ENCODE peak calls at places on chromosomes 16 and 17, in nine cellular contexts. A is heart right ventricle, I is heart left ventricle, L is adrenal gland, R is IMR-90, F is AG04450, E is tibial artery, G is endodermal cell, J is A549. W is an unnamed sample. For H3K9me3, the result is how much of the 10 kb centered on the place peaks cover.

GRCh38 chr17:80750263-80750662 is 205.6 kb downstream of the RPTOR start:
- DNase-seq in A (no peak), I (no peak), L (no peak), R (no peak), F (no peak), E (no peak), G (no peak), J (no peak), W (no peak)

GRCh38 chr16:57289391-57290257 is 5.2 kb upstream of the PLLP start:
- DNase-seq in A (no peak), I (no peak), L (no peak), R (no peak), F (no peak), E (no peak), G (no peak), J (no peak), W (peak)

GRCh38 chr16:85309656-85310587 is 197.7 kb upstream of the CIBAR2 start:
- DNase-seq in A (no peak), I (peak), L (peak), R (no peak), F (no peak), E (peak), G (peak), J (no peak), W (peak)

GRCh38 chr17:81342700-81343070 is 47.6 kb upstream of the SLC38A10 start:
- DNase-seq in A (no peak), I (no peak), L (no peak), R (no peak), F (no peak), E (no peak), G (no peak), J (no peak), W (no peak)

GRCh38 chr16:15509593-15510520 is 75.5 kb downstream of the BMERB1 start:
- DNase-seq in A (no peak), I (no peak), L (no peak), R (peak), F (no peak), E (no peak), G (peak), J (peak), W (peak)

GRCh38 chr16:726438-727290 is at the start of the genes CCDC78 and HAGHL:
- DNase-seq in A (peak), I (peak), L (no peak), R (peak), F (no peak), E (no peak), G (peak), J (no peak), W (peak)

GRCh38 chr17:42484304-42484703 is 25.6 kb downstream of the ATP6V0A1 start:
- DNase-seq in A (no peak), I (no peak), L (peak), R (no peak), F (no peak), E (no peak), G (no peak), J (no peak), W (no peak)

GRCh38 chr16:4021070-4021779 is 95.0 kb downstream of the ADCY9 start:
- DNase-seq in A (no peak), I (no peak), L (no peak), R (no peak), F (no peak), E (no peak), G (no peak), J (peak), W (no peak)

GRCh38 chr17:41692722-41693521 is 4.2 kb downstream of the EIF1 start:
- DNase-seq in A (no peak), I (no peak), L (no peak), R (peak), F (no peak), E (no peak), G (peak), J (peak), W (no peak)

GRCh38 chr16:3282103-3282746 is 1.1 kb upstream of the ZNF263 start:
- DNase-seq in A (no peak), I (no peak), L (no peak), R (peak), F (no peak), E (peak), G (peak), J (no peak), W (peak)

GRCh38 chr16:22189473-22190168 is 16.5 kb upstream of the EEF2K start:
- DNase-seq in A (peak), I (peak), L (peak), R (peak), F (no peak), E (peak), G (peak), J (no peak), W (peak)

GRCh38 chr17:55606431-55606830 is 95.2 kb upstream of the SMIM36 start:
- DNase-seq in A (no peak), I (no peak), L (no peak), R (no peak), F (no peak), E (no peak), G (no peak), J (no peak), W (peak)

DNA sequence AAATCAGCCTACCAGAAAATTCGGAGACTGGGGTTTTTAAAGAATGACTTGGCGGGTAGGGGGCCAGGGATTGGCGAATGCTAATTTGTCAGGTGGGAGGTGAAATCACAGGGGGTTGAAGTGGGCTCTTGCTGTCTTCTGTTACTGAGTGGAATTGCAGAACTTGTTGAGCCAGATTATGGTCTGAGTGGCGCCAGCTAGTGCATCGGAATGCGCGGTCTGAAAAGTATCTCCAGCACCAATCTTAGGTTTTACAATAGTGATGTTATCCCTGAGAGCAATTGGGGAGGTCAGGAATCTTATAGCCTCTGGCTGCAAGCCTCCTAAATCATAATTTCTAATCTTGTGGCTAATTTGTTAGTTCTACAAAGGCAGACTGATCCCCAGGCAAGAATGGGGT is 762 bp upstream of the RBL2 start:
- DNase-seq in A (no peak), I (no peak), L (no peak), R (no peak), F (no peak), E (no peak), G (no peak), J (no peak), W (peak)
- H3K4me3 ChIP-seq in A (no peak), I (peak), L (no peak), R (no peak), F (no peak), E (peak), G (peak), J (peak), W (peak)

DNA sequence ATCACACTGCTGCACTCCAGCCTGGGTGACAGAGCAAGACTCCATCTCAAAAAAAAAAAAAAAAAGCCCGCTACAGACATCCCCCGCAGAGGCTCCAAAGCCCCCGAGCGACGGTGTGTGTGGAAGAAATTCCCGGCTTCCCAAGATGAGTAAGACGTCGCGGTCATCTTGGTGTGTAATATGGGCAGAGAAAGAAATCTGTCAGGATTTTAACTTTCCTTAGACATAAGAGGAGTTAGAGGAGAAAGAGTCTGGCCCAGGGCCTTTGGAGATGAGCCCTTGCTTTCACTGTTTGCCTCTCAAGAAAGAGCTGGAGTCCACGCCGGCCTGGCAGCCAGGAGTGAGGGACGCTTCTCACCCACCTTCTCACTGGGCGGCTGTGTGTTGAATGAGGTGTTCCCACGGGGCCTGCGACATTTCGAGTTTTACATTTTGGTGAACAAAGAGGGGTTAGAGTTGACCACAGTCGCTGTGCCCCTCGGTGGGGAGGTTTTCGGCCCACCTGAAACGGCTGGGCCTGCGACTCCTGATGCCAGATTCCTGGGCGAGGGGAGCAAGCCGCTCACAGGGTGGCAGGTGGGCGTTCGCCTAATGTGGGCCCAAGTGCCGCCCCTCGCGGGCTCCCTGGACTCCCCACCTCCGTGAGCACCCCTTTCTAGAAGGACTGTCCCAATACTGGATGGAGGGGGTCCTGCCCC is 17.9 kb downstream of the C1QTNF1 start:
- DNase-seq in A (no peak), I (no peak), L (no peak), R (peak), F (no peak), E (no peak), G (no peak), J (no peak), W (no peak)
- H3K27ac ChIP-seq in A (no peak), I (no peak), L (no peak), R (no peak), F (no peak), E (peak), G (no peak), J (peak), W (no peak)

DNA sequence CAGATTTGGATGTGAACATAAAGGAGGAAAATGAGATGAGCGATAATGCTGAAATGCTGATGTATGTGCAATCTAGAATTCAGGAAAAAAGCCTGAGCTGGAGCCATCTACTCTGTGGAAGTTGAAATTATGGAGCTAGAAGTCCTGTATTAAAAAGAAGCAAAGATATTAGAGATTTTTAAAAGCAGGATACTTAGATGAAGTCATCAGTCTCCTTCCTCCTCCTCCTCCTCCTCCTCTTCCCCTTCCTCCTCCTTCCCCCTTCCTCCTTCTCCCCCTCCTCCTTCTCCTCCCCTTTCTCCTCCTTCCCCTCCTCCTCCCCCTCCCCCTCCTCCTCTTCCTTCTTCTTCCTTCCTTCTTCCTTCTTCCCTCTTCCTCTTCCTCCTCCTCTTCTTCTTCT is 823.8 kb upstream of the CA10 start:
- DNase-seq in A (no peak), I (no peak), L (no peak), R (no peak), F (no peak), E (no peak), G (no peak), J (no peak), W (no peak)
- H3K9me3 ChIP-seq in A (under half), I (under half), L (under half), R (under half), F (under half), E (under half), G (under half), J (under half), W (under half)

GRCh38 chr17:32998893-32999240 is 7.2 kb downstream of the SPACA3 start:
- DNase-seq in A (no peak), I (no peak), L (no peak), R (peak), F (no peak), E (no peak), G (no peak), J (peak), W (no peak)
- H3K4me3 ChIP-seq in A (no peak), I (no peak), L (no peak), R (no peak), F (peak), E (no peak), G (no peak), J (peak), W (no peak)

DNA sequence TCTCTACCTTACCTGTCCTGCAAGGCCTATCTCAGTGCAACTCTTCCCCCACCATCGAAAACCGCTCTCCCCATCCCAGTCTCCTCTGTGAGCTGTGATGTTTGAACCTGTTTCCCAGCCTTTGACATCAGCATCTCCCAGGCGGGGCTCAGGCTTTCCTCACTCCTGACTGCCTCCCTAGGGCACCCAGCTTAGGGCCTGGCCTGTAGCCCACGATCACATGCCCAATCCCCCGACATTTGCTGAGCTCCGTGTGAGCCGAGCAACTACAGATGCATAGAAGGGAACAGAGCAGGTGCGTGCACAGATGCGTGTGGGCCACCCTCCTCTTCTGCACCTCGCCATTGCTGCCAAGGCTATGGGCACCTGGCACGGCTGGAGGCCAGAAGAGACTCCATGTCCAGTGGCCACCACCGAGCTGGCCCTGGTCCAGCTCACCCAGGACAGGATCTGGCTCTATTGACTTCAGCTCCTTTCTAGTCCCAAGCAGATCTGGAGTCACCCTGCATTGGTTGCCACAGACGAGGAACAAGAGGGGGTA is 35.5 kb upstream of the CMIP start:
- DNase-seq in A (no peak), I (no peak), L (no peak), R (no peak), F (no peak), E (no peak), G (no peak), J (peak), W (no peak)
- H3K27ac ChIP-seq in A (no peak), I (no peak), L (no peak), R (no peak), F (no peak), E (no peak), G (no peak), J (peak), W (no peak)

GRCh38 chr16:23575834-23576233 is 18.3 kb downstream of the UBFD1 start:
- DNase-seq in A (no peak), I (no peak), L (no peak), R (peak), F (no peak), E (no peak), G (no peak), J (no peak), W (no peak)

GRCh38 chr16:23579371-23579770 is 16.7 kb downstream of the NDUFAB1 start:
- DNase-seq in A (no peak), I (no peak), L (no peak), R (no peak), F (no peak), E (no peak), G (no peak), J (no peak), W (no peak)

GRCh38 chr16:23580391-23580790 is 15.7 kb downstream of the NDUFAB1 start:
- DNase-seq in A (no peak), I (no peak), L (no peak), R (no peak), F (no peak), E (no peak), G (no peak), J (no peak), W (no peak)

GRCh38 chr16:23578096-23578830 is 17.9 kb downstream of the NDUFAB1 start:
- DNase-seq in A (no peak), I (no peak), L (no peak), R (peak), F (no peak), E (no peak), G (no peak), J (no peak), W (no peak)

GRCh38 chr16:23577493-23577892 is 18.6 kb downstream of the NDUFAB1 start:
- DNase-seq in A (no peak), I (no peak), L (no peak), R (no peak), F (no peak), E (no peak), G (no peak), J (no peak), W (no peak)
- H3K9me3 ChIP-seq in A (under half), I (under half), L (under half), R (under half), F (under half), E (under half), G (under half), J (under half), W (under half)

DNA sequence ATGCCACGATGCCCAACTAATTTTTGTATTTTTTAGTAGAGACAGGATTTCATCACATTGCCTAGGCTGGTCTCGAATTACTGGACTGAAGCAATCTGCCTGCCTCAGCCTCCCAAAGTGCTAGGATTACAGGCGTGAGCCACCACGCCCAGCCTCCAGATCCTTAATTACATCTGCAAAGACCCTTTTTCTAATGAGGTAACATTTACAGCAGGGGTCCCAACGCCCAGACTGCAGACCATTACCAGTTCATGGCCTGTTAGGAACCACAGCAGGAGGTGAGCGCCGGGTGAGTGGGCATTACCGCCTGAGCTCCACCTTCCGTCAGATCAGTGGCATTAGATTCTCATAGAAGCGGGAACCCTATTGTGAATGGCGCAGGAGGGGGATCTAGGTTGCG is 4.0 kb upstream of the RAB11FIP4 start:
- DNase-seq in A (no peak), I (no peak), L (no peak), R (no peak), F (no peak), E (peak), G (no peak), J (no peak), W (no peak)
- H3K4me3 ChIP-seq in A (no peak), I (no peak), L (no peak), R (no peak), F (no peak), E (no peak), G (no peak), J (no peak), W (no peak)

GRCh38 chr17:20302191-20302917 is 165.0 kb downstream of the LGALS9B start:
- DNase-seq in A (no peak), I (no peak), L (no peak), R (peak), F (no peak), E (no peak), G (peak), J (no peak), W (peak)

GRCh38 chr17:20300399-20301037 is 166.8 kb downstream of the LGALS9B start:
- DNase-seq in A (no peak), I (no peak), L (no peak), R (peak), F (peak), E (no peak), G (peak), J (no peak), W (peak)

GRCh38 chr17:20306924-20307323 is 160.4 kb downstream of the LGALS9B start:
- DNase-seq in A (no peak), I (no peak), L (no peak), R (no peak), F (no peak), E (no peak), G (no peak), J (no peak), W (no peak)

GRCh38 chr17:20307325-20307910 is 159.9 kb downstream of the LGALS9B start:
- DNase-seq in A (no peak), I (no peak), L (no peak), R (no peak), F (no peak), E (no peak), G (no peak), J (no peak), W (no peak)

DNA sequence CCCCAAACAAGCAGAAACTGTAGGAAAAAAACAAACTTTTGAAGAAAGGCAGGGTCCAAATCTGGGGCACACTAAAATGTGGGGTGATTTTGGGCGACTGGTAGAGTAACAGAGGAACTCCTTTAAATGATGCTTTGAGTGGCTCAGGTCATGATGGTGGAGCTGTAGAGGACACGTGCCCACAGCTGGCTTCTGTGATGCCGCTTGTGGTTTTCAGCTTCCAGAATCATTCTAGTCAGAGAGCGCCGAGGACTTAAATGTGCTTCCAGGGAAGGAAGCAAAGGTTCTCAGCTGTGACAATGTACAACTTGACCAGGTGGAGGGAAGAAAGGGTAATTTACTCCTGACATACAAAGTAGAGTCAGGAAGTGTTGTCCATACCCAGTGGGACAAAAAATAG is 162.4 kb downstream of the LGALS9B start:
- DNase-seq in A (no peak), I (no peak), L (no peak), R (no peak), F (no peak), E (no peak), G (no peak), J (no peak), W (no peak)
- H3K27ac ChIP-seq in A (no peak), I (no peak), L (no peak), R (no peak), F (no peak), E (no peak), G (no peak), J (no peak), W (no peak)

GRCh38 chr17:5179003-5179402 is 12.7 kb downstream of the ZNF594 start:
- DNase-seq in A (no peak), I (no peak), L (no peak), R (no peak), F (no peak), E (no peak), G (no peak), J (no peak), W (no peak)
- H3K9me3 ChIP-seq in A (under half), I (half or more), L (under half), R (half or more), F (half or more), E (half or more), G (half or more), J (half or more), W (under half)

GRCh38 chr17:321386-321941 is 31.1 kb downstream of the RPH3AL start:
- DNase-seq in A (no peak), I (no peak), L (no peak), R (no peak), F (no peak), E (no peak), G (no peak), J (no peak), W (no peak)
- H3K4me3 ChIP-seq in A (no peak), I (no peak), L (no peak), R (no peak), F (no peak), E (no peak), G (no peak), J (no peak), W (no peak)